ENCODE peak calls at places on chromosomes 6 and 20, in five cellular contexts. M, D, B, A and Z are unnamed samples.

GRCh38 chr6:139416146-139416545 is 41.7 kb upstream of the CITED2 start:
- DNase-seq in B (no peak), M (no peak), D (no peak), A (no peak), Z (no peak)

GRCh38 chr6:84867521-84867920 is 103.1 kb upstream of the TBX18 start:
- DNase-seq in M (no peak), B (no peak), A (no peak), D (no peak), Z (no peak)

GRCh38 chr20:36154696-36155628 is at the start of gene EPB41L1:
- DNase-seq in D (peak; percentile 65), B (peak; percentile 76), M (no peak), A (peak; percentile 44), Z (no peak)

GRCh38 chr6:53544050-53544499 is 826 bp downstream of the GCLC start:
- DNase-seq in A (no peak), B (peak; percentile 67), M (no peak), D (no peak), Z (no peak)

GRCh38 chr20:46350986-46351267 is 42.6 kb upstream of the CDH22 start:
- DNase-seq in A (no peak), M (no peak), D (peak; percentile 47), B (no peak), Z (no peak)

GRCh38 chr6:168971549-168971948 is 282.1 kb downstream of the THBS2 start:
- DNase-seq in A (no peak), D (no peak), M (no peak), B (no peak), Z (no peak)

GRCh38 chr6:16623733-16624132 is 137.5 kb downstream of the ATXN1 start:
- DNase-seq in D (no peak), M (no peak), A (no peak), B (no peak), Z (no peak)

GRCh38 chr20:4083103-4083864 is 67.9 kb upstream of the RNF24 start:
- DNase-seq in B (no peak), D (no peak), A (no peak), M (no peak), Z (no peak)

GRCh38 chr20:16308754-16309153 is 264.5 kb downstream of the KIF16B start:
- DNase-seq in D (no peak), B (no peak), A (no peak), M (no peak), Z (no peak)

GRCh38 chr6:36340341-36340670 is 3.6 kb upstream of the BNIP5 start:
- DNase-seq in M (no peak), B (peak; percentile 57), D (no peak), A (no peak), Z (no peak)

GRCh38 chr6:134830194-134830593 is 119.7 kb downstream of the ALDH8A1 start:
- DNase-seq in D (no peak), A (no peak), B (no peak), M (no peak), Z (no peak)

GRCh38 chr6:30518505-30518850 is 29.2 kb downstream of the HLA-E start:
- DNase-seq in B (no peak), M (no peak), A (no peak), D (no peak), Z (no peak)

GRCh38 chr20:46312075-46312944 is 4.0 kb upstream of the CDH22 start:
- DNase-seq in D (peak; percentile 84), A (no peak), M (no peak), B (no peak), Z (no peak)

GRCh38 chr6:138088307-138088744 is 18.9 kb downstream of the PERP start:
- DNase-seq in M (no peak), D (no peak), B (no peak), A (no peak), Z (no peak)

GRCh38 chr20:2756056-2756611 is 44.3 kb downstream of the CPXM1 start:
- DNase-seq in A (no peak), B (no peak), M (no peak), D (peak; percentile 79), Z (no peak)

DNA sequence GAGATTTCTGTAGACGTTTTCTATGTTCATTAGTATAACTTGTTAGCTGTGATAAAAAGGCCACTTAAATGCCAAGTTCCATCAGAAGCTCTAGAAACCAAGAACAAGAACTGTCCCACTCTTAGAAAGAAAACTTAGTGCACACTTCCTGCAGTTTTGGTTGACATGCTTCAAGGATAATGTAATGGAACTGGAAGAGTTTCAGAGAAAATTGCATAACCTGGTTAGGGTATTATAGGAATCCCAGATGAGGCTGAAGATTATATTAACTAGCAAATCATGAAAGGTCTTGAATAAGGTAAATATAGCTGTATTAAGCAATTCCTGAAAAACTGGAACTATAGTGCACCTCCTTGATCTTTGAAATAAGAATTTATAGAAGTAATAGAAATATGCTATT is 1.8 kb upstream of the PHACTR2 start:
- DNase-seq in B (no peak), M (no peak), D (no peak), A (no peak), Z (no peak)
- H3K4me1 ChIP-seq in B (peaks cover 57% of the 10 kb centered on the region), M (peaks cover 5% of the 10 kb centered on the region), D (peaks cover 13% of the 10 kb centered on the region), A (peaks cover 5% of the 10 kb centered on the region), Z (peaks cover 20% of the 10 kb centered on the region)

DNA sequence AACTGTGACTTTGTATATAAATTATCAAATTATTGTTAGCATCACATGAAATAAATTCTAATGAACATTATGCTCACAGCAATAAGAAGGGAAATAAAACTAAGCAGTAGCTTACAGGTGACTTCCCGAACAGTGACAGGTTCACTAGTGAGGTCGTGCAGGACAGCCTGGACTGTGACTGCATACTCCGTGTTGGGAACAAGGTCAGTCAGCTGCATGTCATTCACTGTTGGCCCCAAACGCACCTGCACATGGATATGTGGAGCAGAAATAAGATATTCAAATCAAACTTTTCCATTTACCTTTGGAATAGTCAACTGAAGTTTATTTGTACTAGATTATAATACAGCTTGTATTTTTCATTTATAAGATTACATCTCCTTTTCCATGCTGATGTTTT is 60.6 kb downstream of the COL12A1 start:
- DNase-seq in M (no peak), B (no peak), A (no peak), D (no peak), Z (no peak)
- H3K27ac ChIP-seq in M (no peak overlapping the region), B (no peak overlapping the region), A (no peak overlapping the region), D (no peak overlapping the region), Z (no peak overlapping the region)

GRCh38 chr6:15335385-15335784 is 89.5 kb downstream of the JARID2 start:
- DNase-seq in M (no peak), A (no peak), B (no peak), D (no peak), Z (no peak)
- H3K4me1 ChIP-seq in M (peaks cover 39% of the 10 kb centered on the region), A (no peaks in the 10 kb centered on the region), B (peaks cover 9% of the 10 kb centered on the region), D (peaks cover 24% of the 10 kb centered on the region), Z (peaks cover 29% of the 10 kb centered on the region)

DNA sequence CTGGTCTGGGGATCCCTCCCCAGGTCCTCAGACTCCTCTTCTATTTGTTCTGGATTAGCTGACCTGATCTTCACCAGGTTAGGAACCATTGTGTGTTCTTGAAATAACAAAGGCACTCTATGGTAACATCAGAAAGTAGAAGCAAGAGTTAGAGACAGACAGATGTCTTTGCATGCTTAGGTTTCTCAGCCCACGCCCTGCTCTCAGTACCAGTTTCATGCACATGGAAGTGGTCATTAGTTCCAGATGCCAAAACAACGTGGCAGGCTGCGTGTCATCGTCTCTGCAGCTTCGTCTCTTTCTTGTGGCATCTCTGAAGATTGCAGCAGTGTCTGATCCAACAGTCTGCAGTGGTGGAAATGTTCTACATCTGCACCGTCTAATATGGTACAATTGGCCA is 89.4 kb downstream of the PACRG start:
- DNase-seq in B (no peak), A (no peak), M (no peak), D (no peak), Z (no peak)
- H3K27ac ChIP-seq in B (no peak overlapping the region), A (no peak overlapping the region), M (no peak overlapping the region), D (no peak overlapping the region), Z (no peak overlapping the region)

GRCh38 chr6:162119349-162119748 is 608.2 kb downstream of the PRKN start:
- DNase-seq in A (no peak), M (no peak), D (no peak), B (no peak), Z (peak; percentile 33)
- H3K4me1 ChIP-seq in A (no peaks in the 10 kb centered on the region), M (peaks cover 13% of the 10 kb centered on the region), D (no peaks in the 10 kb centered on the region), B (no peaks in the 10 kb centered on the region), Z (peaks cover 8% of the 10 kb centered on the region)

GRCh38 chr6:163942790-163943189 is 528.3 kb downstream of the QKI start:
- DNase-seq in B (no peak), D (no peak), A (no peak), M (no peak), Z (no peak)
- H3K27ac ChIP-seq in B (no peak overlapping the region), D (no peak overlapping the region), A (no peak overlapping the region), M (no peak overlapping the region), Z (no peak overlapping the region)

GRCh38 chr6:7142228-7142801 is 34.6 kb downstream of the RREB1 start:
- DNase-seq in D (no peak), A (no peak), B (no peak), M (peak; percentile 68), Z (no peak)
- H3K4me1 ChIP-seq in D (peaks cover 28% of the 10 kb centered on the region), A (peaks cover 11% of the 10 kb centered on the region), B (peaks cover 54% of the 10 kb centered on the region), M (peaks cover 74% of the 10 kb centered on the region), Z (peaks cover 73% of the 10 kb centered on the region)

GRCh38 chr6:136820541-136820940 is 1.9 kb upstream of the PEX7 start:
- DNase-seq in M (no peak), A (no peak), D (no peak), B (no peak), Z (no peak)

GRCh38 chr6:136822051-136822378 is 377 bp upstream of the PEX7 start:
- DNase-seq in M (no peak), D (peak; percentile 30), A (peak; percentile 23), B (no peak), Z (no peak)

GRCh38 chr6:136822379-136823127 is at the start of gene PEX7:
- DNase-seq in A (peak; percentile 89), M (peak; percentile 94), D (peak; percentile 93), B (peak; percentile 93), Z (peak; percentile 86)

GRCh38 chr6:136823128-136823660 is 802 bp downstream of the PEX7 start:
- DNase-seq in D (no peak), M (peak; percentile 56), B (no peak), A (peak; percentile 16), Z (no peak)

DNA sequence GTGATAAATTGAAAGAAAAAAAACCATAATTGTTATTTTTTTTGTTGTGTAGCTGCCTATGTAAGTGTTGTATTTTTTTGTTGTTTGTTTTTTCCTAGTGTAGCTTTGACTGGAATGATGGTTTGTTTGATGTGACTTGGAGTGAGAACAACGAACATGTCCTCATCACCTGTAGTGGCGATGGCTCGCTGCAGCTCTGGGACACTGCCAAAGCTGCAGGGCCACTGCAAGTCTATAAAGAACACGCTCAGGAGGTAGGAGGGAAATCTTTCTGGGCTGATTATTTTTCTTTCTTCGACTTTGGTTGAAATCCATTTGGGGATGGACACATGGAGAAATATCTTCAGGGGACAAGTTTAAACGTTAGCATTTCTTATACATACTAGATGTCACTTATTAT is 3.8 kb downstream of the PEX7 start:
- DNase-seq in A (no peak), B (no peak), M (no peak), D (no peak), Z (no peak)
- H3K27ac ChIP-seq in A (no peak overlapping the region), B (no peak overlapping the region), M (no peak overlapping the region), D (no peak overlapping the region), Z (no peak overlapping the region)